ENCODE peak calls at places on chromosomes 11 and 22, in nine cellular contexts. G is hypothalamus; P is left ventricle myocardium inferior; Y is CD8-positive, alpha-beta T cell; E is aorta; T is fibroblast of villous mesenchyme; D is ovary; A is uterus; J is NCI-H1092. S is an unnamed sample.

GRCh38 chr11:134120921-134121526 is 52.2 kb downstream of the JAM3 start:
- DNase-seq in G (peak), P (peak), Y (no peak), E (peak), T (peak), D (peak), A (peak), J (no peak), S (no peak)

GRCh38 chr22:24140357-24140756 is 40.9 kb upstream of the SUSD2 start:
- DNase-seq in G (peak), P (no peak), Y (no peak), E (peak), T (no peak), D (no peak), A (peak), J (no peak), S (no peak)

GRCh38 chr11:66864172-66864901 is 7.5 kb downstream of the LRFN4 start:
- DNase-seq in G (no peak), P (no peak), Y (no peak), E (no peak), T (no peak), D (no peak), A (no peak), J (no peak), S (no peak)

GRCh38 chr11:122872046-122872445 is 10.5 kb upstream of the JHY start:
- DNase-seq in G (no peak), P (no peak), Y (no peak), E (no peak), T (no peak), D (no peak), A (no peak), J (no peak), S (no peak)

GRCh38 chr11:2196970-2197770 is 25.6 kb upstream of the TH start:
- DNase-seq in G (peak), P (peak), Y (peak), E (peak), T (peak), D (peak), A (peak), J (peak), S (peak)

GRCh38 chr11:88345408-88345807 is 7.9 kb upstream of the CTSC start:
- DNase-seq in G (no peak), P (no peak), Y (no peak), E (no peak), T (no peak), D (no peak), A (no peak), J (no peak), S (no peak)

GRCh38 chr22:31088233-31088986 is 7.3 kb downstream of the SMTN start:
- DNase-seq in G (no peak), P (no peak), Y (no peak), E (peak), T (no peak), D (peak), A (no peak), J (no peak), S (no peak)

GRCh38 chr22:25447067-25447688 is 117.3 kb upstream of the GRK3 start:
- DNase-seq in G (peak), P (no peak), Y (no peak), E (no peak), T (no peak), D (no peak), A (no peak), J (peak), S (no peak)

GRCh38 chr22:19358703-19359553 is 67.4 kb upstream of the CLTCL1 start:
- DNase-seq in G (no peak), P (no peak), Y (no peak), E (no peak), T (no peak), D (no peak), A (no peak), J (no peak), S (no peak)

GRCh38 chr11:46242462-46242960 is 35.0 kb upstream of the CREB3L1 start:
- DNase-seq in G (no peak), P (no peak), Y (no peak), E (no peak), T (no peak), D (no peak), A (no peak), J (no peak), S (no peak)

GRCh38 chr11:44829838-44830237 is 103.1 kb downstream of the TSPAN18 start:
- DNase-seq in G (no peak), P (no peak), Y (no peak), E (no peak), T (no peak), D (no peak), A (no peak), J (no peak), S (no peak)

GRCh38 chr11:17610402-17610894 is 63.4 kb downstream of the OTOG start:
- DNase-seq in G (no peak), P (no peak), Y (no peak), E (no peak), T (no peak), D (no peak), A (no peak), J (no peak), S (no peak)

GRCh38 chr22:37485714-37486223 is 415 bp downstream of the MFNG start:
- DNase-seq in G (no peak), P (no peak), Y (no peak), E (no peak), T (no peak), D (no peak), A (no peak), J (no peak), S (no peak)

GRCh38 chr11:1785749-1786261 is 22.1 kb upstream of the CTSD start:
- DNase-seq in G (no peak), P (no peak), Y (no peak), E (peak), T (no peak), D (no peak), A (no peak), J (no peak), S (no peak)

GRCh38 chr11:103926990-103927389 is 109.5 kb upstream of the DDI1 start:
- DNase-seq in G (no peak), P (no peak), Y (no peak), E (no peak), T (no peak), D (no peak), A (no peak), J (no peak), S (no peak)